ENCODE peak calls at places on chromosomes 7 and 10, in seven cellular contexts. F, S, M, H, C, E and R are unnamed samples.

GRCh38 chr10:24432478-24433416 is 223.8 kb downstream of the KIAA1217 start:
- DNase-seq in F (no peak), S (no peak), M (no peak), H (no peak), C (peak), E (no peak), R (no peak)

GRCh38 chr10:132536241-132536963 is 1.2 kb upstream of the INPP5A start:
- DNase-seq in F (no peak), S (no peak), M (peak), H (no peak), C (peak), E (peak), R (no peak)

GRCh38 chr7:19020711-19021110 is 96.7 kb downstream of the TWIST1 start:
- DNase-seq in F (no peak), S (no peak), M (no peak), H (no peak), C (peak), E (no peak), R (no peak)

GRCh38 chr10:3805227-3805790 is 20.3 kb upstream of the KLF6 start:
- DNase-seq in F (no peak), S (no peak), M (no peak), H (no peak), C (peak), E (no peak), R (no peak)

GRCh38 chr10:23917251-23917908 is 291.6 kb upstream of the KIAA1217 start:
- DNase-seq in F (no peak), S (no peak), M (no peak), H (no peak), C (no peak), E (no peak), R (no peak)

GRCh38 chr10:21602313-21602712 is 68.3 kb downstream of the MLLT10 start:
- DNase-seq in F (no peak), S (no peak), M (no peak), H (no peak), C (no peak), E (no peak), R (no peak)

GRCh38 chr7:87961754-87962153 is 27.7 kb downstream of the ADAM22 start:
- DNase-seq in F (no peak), S (no peak), M (no peak), H (no peak), C (no peak), E (no peak), R (no peak)

GRCh38 chr10:27369832-27370231 is 129.2 kb upstream of the ACBD5 start:
- DNase-seq in F (no peak), S (no peak), M (no peak), H (no peak), C (no peak), E (no peak), R (no peak)

GRCh38 chr7:114856625-114857024 is 65.3 kb upstream of the MDFIC start:
- DNase-seq in F (no peak), S (no peak), M (no peak), H (no peak), C (peak), E (no peak), R (no peak)

GRCh38 chr7:120218702-120219101 is 54.3 kb upstream of the KCND2 start:
- DNase-seq in F (no peak), S (no peak), M (no peak), H (no peak), C (no peak), E (no peak), R (no peak)

GRCh38 chr10:88996927-88997326 is 6.3 kb downstream of the FAS start:
- DNase-seq in F (no peak), S (no peak), M (no peak), H (no peak), C (no peak), E (no peak), R (no peak)

GRCh38 chr10:8056891-8057331 is 2.4 kb downstream of the GATA3 start:
- DNase-seq in F (no peak), S (no peak), M (peak), H (no peak), C (peak), E (no peak), R (no peak)
- H3K4me3 ChIP-seq in F (no peak), S (peak), M (peak), H (no peak), C (peak), E (peak), R (no peak)

DNA sequence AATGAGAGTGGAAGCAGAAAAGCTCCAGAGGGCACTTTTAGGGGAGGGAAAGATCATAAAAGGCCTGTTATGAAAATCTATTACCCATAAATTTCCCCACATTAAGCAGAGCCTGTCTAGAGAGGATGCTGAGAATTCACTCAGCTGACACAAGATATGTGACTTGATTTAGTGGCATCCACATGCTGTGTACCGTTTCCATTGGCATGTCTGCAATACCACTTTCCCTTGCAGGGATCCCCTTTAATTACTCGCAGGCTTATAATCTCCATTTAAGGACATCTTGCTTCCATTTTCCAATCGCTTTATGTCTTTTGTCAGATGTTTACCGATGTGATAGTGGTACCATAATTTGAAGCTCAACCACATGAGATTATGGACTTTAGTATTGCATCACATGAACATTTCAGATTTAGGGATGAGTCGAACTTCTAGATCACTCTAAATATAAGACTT is 69.9 kb upstream of the AGBL3 start:
- DNase-seq in F (no peak), S (no peak), M (no peak), H (no peak), C (no peak), E (no peak), R (no peak)
- H3K4me3 ChIP-seq in F (no peak), S (no peak), M (no peak), H (no peak), C (no peak), E (no peak), R (no peak)

GRCh38 chr7:2638224-2638991 is 6.6 kb downstream of the TTYH3 start:
- DNase-seq in F (no peak), S (peak), M (no peak), H (peak), C (no peak), E (no peak), R (peak)

GRCh38 chr7:2641406-2642393 is 9.9 kb downstream of the TTYH3 start:
- DNase-seq in F (peak), S (peak), M (peak), H (peak), C (peak), E (peak), R (peak)

GRCh38 chr7:2639151-2639993 is 7.6 kb downstream of the TTYH3 start:
- DNase-seq in F (no peak), S (no peak), M (no peak), H (peak), C (no peak), E (no peak), R (no peak)

GRCh38 chr7:2639994-2640830 is 8.4 kb downstream of the TTYH3 start:
- DNase-seq in F (no peak), S (no peak), M (no peak), H (peak), C (peak), E (no peak), R (no peak)

GRCh38 chr7:2640858-2641257 is 9.1 kb downstream of the TTYH3 start:
- DNase-seq in F (no peak), S (no peak), M (no peak), H (peak), C (no peak), E (no peak), R (no peak)
- H3K4me3 ChIP-seq in F (no peak), S (peak), M (peak), H (no peak), C (no peak), E (peak), R (no peak)

DNA sequence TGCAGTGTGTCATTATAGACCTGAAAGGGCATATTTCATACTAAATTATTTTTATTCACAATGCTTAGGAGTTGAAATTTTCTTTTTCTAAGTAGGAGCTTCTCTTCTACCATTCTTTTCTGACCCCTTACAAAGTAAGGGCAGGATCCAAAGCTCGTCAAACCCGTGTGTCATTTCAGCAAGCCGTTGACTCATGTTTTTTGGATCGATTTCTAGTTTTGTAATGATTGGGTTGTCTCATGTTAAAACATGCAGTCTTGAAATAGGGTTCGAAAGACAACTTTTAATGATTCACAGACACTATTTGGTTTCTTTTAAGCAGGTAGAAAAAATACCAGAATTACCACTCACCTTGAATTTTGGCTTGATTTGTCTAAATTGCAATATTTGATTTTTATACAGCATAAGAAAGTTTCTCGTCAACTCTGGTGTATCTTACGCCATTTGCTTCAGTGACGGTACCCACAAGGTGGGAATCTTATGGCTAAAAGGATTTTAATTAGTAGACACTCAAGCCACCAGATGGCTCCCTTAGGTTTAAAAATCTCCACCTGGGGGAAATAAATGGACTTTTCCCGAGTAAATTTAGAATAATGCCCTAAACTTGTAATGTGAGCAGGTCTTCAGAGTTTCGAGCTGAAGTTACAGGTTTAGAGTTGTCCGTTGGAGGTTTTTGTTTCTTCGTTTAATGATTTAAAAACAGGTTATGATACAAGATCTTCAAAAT is 283.4 kb downstream of the CCDC3 start:
- DNase-seq in F (no peak), S (no peak), M (no peak), H (no peak), C (peak), E (no peak), R (no peak)
- H3K4me3 ChIP-seq in F (no peak), S (no peak), M (peak), H (no peak), C (no peak), E (no peak), R (no peak)